ENCODE peak calls at places on chromosome 1, in four cellular contexts. R is colonic mucosa, U is amniotic stem cell, X is memory B cell. O is an unnamed sample.

GRCh38 chr1:4512622-4513021 is 141.8 kb upstream of the AJAP1 start:
- DNase-seq in R (no peak), X (no peak), U (no peak), O (no peak)

GRCh38 chr1:163661386-163661785 is 339.6 kb downstream of the NUF2 start:
- DNase-seq in X (no peak), U (no peak), R (no peak), O (no peak)

GRCh38 chr1:240457203-240457602 is 154.8 kb downstream of the GREM2 start:
- DNase-seq in R (no peak), X (no peak), U (no peak), O (no peak)

GRCh38 chr1:113320972-113321680 is 69.2 kb upstream of the MAGI3 start:
- DNase-seq in U (no peak), R (no peak), X (no peak), O (no peak)

GRCh38 chr1:58893257-58893869 is 109.5 kb upstream of the JUN start:
- DNase-seq in X (no peak), U (no peak), R (peak; percentile 85), O (peak; percentile 91)

GRCh38 chr1:41791667-41792484 is 126.8 kb downstream of the HIVEP3 start:
- DNase-seq in R (no peak), X (no peak), U (no peak), O (no peak)

GRCh38 chr1:205792481-205792881 is 17.2 kb upstream of the RAB29 start:
- DNase-seq in X (no peak), R (no peak), U (no peak), O (no peak)

GRCh38 chr1:116150368-116150767 is 39.2 kb downstream of the MAB21L3 start:
- DNase-seq in R (peak; percentile 12), U (no peak), X (no peak), O (no peak)

GRCh38 chr1:172990598-172991215 is 60.0 kb downstream of the TNFSF18 start:
- DNase-seq in R (no peak), X (no peak), U (no peak), O (no peak)

GRCh38 chr1:3430820-3431219 is 23.6 kb upstream of the ARHGEF16 start:
- DNase-seq in U (no peak), X (no peak), R (no peak), O (no peak)

GRCh38 chr1:224497714-224498573 is 63.3 kb upstream of the WDR26 start:
- DNase-seq in X (no peak), R (no peak), U (peak; percentile 44), O (peak; percentile 36)

GRCh38 chr1:16048573-16049189 is 5.1 kb downstream of the CLCNKB start:
- DNase-seq in R (peak; percentile 43), U (no peak), X (no peak), O (peak; percentile 50)